ENCODE peak calls at places on chromosomes 4 and X, in six cellular contexts. Q is K562, B is H1, Z is GM12878, P is GM12891, J is HepG2. F is an unnamed sample.

GRCh38 chrX:84441143-84441542 is 61.1 kb downstream of the HDX start:
- DNase-seq in Z (no peak), J (no peak), B (no peak), P (no peak), Q (no peak), F (no peak)

GRCh38 chrX:96436105-96436504 is 248.5 kb upstream of the DIAPH2 start:
- DNase-seq in Q (no peak), P (no peak), B (no peak), Z (no peak), J (no peak), F (no peak)

GRCh38 chr4:88352062-88352461 is 26.6 kb upstream of the HERC6 start:
- DNase-seq in J (no peak), B (no peak), Z (no peak), P (no peak), Q (no peak), F (no peak)

GRCh38 chrX:22095306-22095705 is 63.2 kb downstream of the PHEX start:
- DNase-seq in J (no peak), P (no peak), Z (no peak), B (no peak), Q (no peak), F (no peak)

GRCh38 chrX:38232287-38232686 is 11.6 kb upstream of the SRPX start:
- DNase-seq in J (no peak), Z (no peak), Q (no peak), P (no peak), B (no peak), F (no peak)

GRCh38 chr4:188021548-188022249 is 26.1 kb downstream of the ZFP42 start:
- DNase-seq in Z (no peak), Q (no peak), P (no peak), J (no peak), B (no peak), F (no peak)

GRCh38 chr4:15182600-15183222 is 180.4 kb downstream of the CPEB2 start:
- DNase-seq in Q (no peak), B (no peak), P (no peak), J (no peak), Z (no peak), F (no peak)

GRCh38 chr4:41939016-41939623 is 3.9 kb downstream of the TMEM33 start:
- DNase-seq in Q (no peak), Z (no peak), P (no peak), B (no peak), J (peak), F (no peak)

GRCh38 chrX:68936608-68937007 is 107.8 kb downstream of the EFNB1 start:
- DNase-seq in J (no peak), B (no peak), P (no peak), Z (no peak), Q (no peak), F (no peak)

GRCh38 chr4:166527500-166527899 is 654.5 kb downstream of the TLL1 start:
- DNase-seq in J (no peak), P (no peak), Q (no peak), B (no peak), Z (no peak), F (no peak)

GRCh38 chr4:71648448-71648847 is 135.4 kb downstream of the GC start:
- DNase-seq in P (no peak), B (no peak), J (no peak), Z (no peak), Q (no peak), F (no peak)

GRCh38 chr4:40349561-40350198 is 14.5 kb downstream of the CHRNA9 start:
- DNase-seq in B (no peak), Q (no peak), J (no peak), P (no peak), Z (no peak), F (no peak)

GRCh38 chrX:116232833-116233232 is 62.3 kb downstream of the AGTR2 start:
- DNase-seq in P (no peak), J (no peak), B (no peak), Z (no peak), Q (no peak), F (no peak)

GRCh38 chrX:1657367-1658082 is 42.7 kb downstream of the ASMT start:
- DNase-seq in Q (no peak), P (no peak), B (no peak), J (no peak), Z (peak), F (no peak)

GRCh38 chr4:127783026-127783769 is 1.1 kb downstream of the HSPA4L start:
- DNase-seq in P (peak), J (peak), B (no peak), Q (peak), Z (no peak), F (no peak)

GRCh38 chr4:24973471-24974251 is 57.1 kb downstream of the LGI2 start:
- DNase-seq in Q (no peak), B (no peak), Z (no peak), P (no peak), J (peak), F (no peak)

GRCh38 chrX:153719701-153720100 is 4.5 kb downstream of the BCAP31 start:
- DNase-seq in B (no peak), Q (no peak), J (no peak), P (no peak), Z (no peak), F (no peak)

GRCh38 chr4:112847781-112848180 is 201.7 kb upstream of the ANK2 start:
- DNase-seq in J (no peak), B (no peak), Q (no peak), P (no peak), Z (no peak), F (no peak)

GRCh38 chr4:183330841-183331240 is 8.6 kb upstream of the CLDN24 start:
- DNase-seq in J (no peak), Z (no peak), P (no peak), Q (no peak), B (no peak), F (no peak)

GRCh38 chr4:32119907-32120306 is 1399.7 kb downstream of the PCDH7 start:
- DNase-seq in Z (no peak), J (no peak), Q (no peak), B (no peak), P (no peak), F (no peak)

GRCh38 chrX:155148724-155149537 is 67.3 kb upstream of the VBP1 start:
- DNase-seq in Z (no peak), B (no peak), J (peak), Q (peak), P (no peak), F (no peak)

GRCh38 chrX:23699636-23700194 is 32.4 kb downstream of the PRDX4 start:
- DNase-seq in J (no peak), Q (peak), Z (no peak), P (no peak), B (no peak), F (no peak)

GRCh38 chrX:77505227-77505626 is 58.0 kb downstream of the FGF16 start:
- DNase-seq in Q (no peak), B (no peak), P (no peak), Z (no peak), J (peak), F (no peak)

GRCh38 chrX:127058220-127058619 is 238.7 kb downstream of the PRR32 start:
- DNase-seq in P (no peak), J (no peak), B (no peak), Q (no peak), Z (no peak), F (no peak)

GRCh38 chrX:100410083-100410590 is at the start of gene PCDH19:
- DNase-seq in Z (no peak), J (no peak), Q (no peak), B (no peak), P (no peak), F (peak)

GRCh38 chr4:126354784-126355183 is 1040.0 kb downstream of the FAT4 start:
- DNase-seq in P (no peak), B (no peak), Q (no peak), Z (no peak), J (no peak), F (no peak)

GRCh38 chr4:63315651-63316050 is 1093.6 kb downstream of the TECRL start:
- DNase-seq in B (no peak), J (no peak), Z (no peak), Q (no peak), P (no peak), F (no peak)

GRCh38 chr4:63316633-63317032 is 1092.6 kb downstream of the TECRL start:
- DNase-seq in P (no peak), B (no peak), J (no peak), Q (no peak), Z (no peak), F (no peak)
- TF ChIP-seq POLR2AphosphoS5 in P (no peak), B (no peak), J (no peak), Q (no peak), Z (no peak), F (no peak)

GRCh38 chrX:41085105-41085882 is at the start of gene USP9X:
- DNase-seq in Z (peak), J (peak), B (peak), P (peak), Q (peak), F (peak)
- TF ChIP-seq POLR2A in Z (peak), J (peak), B (no peak), P (no peak), Q (peak), F (peak)

GRCh38 chr4:7909966-7910720 is 29.5 kb downstream of the AFAP1 start:
- DNase-seq in B (no peak), Q (no peak), P (no peak), Z (no peak), J (no peak), F (no peak)
- TF ChIP-seq TAF1 in B (no peak), Q (no peak), P (no peak), Z (no peak), J (no peak), F (no peak)

GRCh38 chr4:37885496-37885895 is 5.4 kb upstream of the TBC1D1 start:
- DNase-seq in B (no peak), P (no peak), Q (no peak), Z (no peak), J (no peak), F (no peak)
- TF ChIP-seq POLR2AphosphoS5 in B (no peak), P (no peak), Q (no peak), Z (no peak), J (no peak), F (no peak)

DNA sequence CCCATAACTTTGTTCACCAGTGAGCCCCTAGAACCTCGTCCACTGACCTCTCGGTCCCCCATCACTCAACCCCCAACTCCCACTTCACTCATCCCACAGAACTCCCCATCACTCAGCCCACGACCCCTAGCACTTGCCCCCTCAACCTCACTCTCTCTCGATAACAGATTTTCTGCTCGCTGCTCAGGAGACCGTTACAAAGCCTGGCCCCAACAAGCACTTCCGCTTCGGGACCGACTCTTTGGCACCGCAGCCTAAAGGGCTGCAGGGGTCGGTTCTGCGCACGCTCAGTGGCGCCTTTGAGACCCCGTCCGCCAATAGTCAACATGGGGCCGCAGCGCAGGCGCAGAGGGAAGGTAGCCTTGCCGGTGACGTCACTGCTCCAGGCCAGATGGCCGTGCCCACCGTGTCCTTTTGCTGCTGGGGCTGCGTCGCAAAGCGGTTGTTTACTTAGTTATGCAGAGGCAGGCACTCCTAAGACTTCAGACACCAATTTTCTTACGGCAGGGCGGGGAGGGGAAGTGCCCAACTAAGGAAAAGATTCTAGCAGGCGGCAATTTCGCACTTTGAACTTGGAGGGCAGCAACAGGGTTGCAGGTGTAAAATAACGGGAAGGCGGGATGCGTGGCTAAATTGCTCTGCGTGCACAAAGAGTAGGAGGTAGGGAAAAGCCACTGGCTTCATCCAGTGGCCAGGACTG is at the start of gene ZNF182:
- DNase-seq in Z (peak), J (peak), P (peak), B (peak), Q (peak), F (peak)
- TF ChIP-seq POLR2A in Z (peak), J (peak), P (peak), B (peak), Q (peak), F (peak)

DNA sequence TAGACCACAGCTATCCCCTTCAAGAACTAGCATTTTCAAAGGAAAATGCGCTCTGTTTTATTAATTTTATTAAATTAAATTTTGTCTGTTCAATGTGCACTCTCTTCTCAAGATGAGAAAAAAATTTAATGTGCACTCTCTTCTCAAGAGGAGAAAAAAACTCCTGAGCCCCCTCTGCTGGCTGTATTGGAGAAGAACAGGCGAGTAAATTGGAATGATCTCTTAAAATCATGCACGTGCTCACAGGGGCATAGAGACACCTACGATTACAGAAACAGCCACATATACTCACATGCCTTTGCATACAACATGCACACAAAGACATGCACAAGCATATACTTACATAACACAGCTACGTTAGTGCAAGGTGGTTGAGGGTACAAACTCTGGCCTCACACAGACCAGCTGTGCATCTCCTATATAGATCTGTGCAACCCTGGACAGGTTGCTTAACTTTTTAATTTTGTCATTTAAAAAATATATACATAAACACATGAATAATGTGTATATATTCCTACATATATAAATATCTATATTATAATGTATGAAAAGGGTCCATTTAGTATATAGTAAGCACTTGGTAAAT is 176.2 kb upstream of the CXorf66 start:
- DNase-seq in Q (peak), J (peak), P (no peak), Z (peak), B (no peak), F (no peak)
- TF ChIP-seq TAF1 in Q (no peak), J (no peak), P (no peak), Z (no peak), B (no peak), F (no peak)

DNA sequence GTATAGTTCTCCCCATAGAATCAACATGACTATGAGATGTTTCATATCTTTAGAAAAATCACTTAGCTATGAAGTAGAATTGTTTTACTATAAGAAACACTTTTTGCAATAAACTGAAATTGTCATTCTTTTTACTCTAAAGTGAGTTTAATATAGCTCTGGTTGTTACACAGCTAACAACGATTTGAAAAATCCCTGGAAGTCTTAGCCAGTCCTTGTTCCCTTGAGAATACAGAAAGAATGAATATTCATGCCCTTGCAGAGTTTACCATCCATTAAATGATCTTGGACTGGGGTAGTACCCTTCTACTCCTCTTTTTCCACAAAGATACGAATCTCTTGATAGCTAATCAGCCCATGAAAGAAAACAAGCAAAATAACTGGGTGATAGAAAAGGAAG is 141.8 kb downstream of the JADE1 start:
- DNase-seq in Z (no peak), Q (no peak), P (no peak), B (no peak), J (no peak), F (no peak)
- TF ChIP-seq POLR2AphosphoS5 in Z (no peak), Q (no peak), P (no peak), B (no peak), J (no peak), F (no peak)

DNA sequence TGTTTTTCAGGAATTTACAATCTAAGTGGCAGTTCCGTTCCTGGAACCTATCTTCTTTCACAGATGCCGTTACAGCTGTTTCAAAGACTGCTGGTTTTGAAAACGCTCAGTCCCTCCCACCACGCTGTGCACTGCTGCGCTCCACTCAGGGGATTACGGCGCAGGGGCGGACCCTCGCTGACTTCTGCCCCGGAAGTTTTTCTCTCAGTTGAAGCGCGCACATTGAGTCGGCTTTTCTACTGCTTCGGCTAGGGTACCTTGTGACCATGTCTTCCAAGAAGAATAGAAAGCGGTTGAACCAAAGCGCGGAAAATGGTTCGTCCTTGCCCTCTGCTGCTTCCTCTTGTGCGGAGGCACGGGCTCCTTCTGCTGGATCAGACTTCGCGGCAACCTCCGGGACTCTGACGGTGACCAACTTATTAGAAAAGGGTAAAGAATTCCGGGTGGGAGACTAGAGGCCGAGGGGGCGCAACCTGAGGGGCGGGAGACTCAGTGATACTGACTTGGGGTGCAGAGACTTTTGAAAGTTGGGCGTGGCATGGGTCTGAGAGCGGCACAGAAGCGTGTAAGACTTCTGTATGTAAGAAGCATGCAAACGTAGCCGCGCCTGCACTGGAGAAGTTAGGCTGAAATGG is 597 bp upstream of the NUDT6 start:
- DNase-seq in J (peak), Z (peak), Q (peak), P (peak), B (no peak), F (peak)
- TF ChIP-seq POLR2A in J (peak), Z (peak), Q (peak), P (no peak), B (no peak), F (peak)

GRCh38 chr4:6641164-6641970 is 882 bp downstream of the MRFAP1 start:
- DNase-seq in Z (no peak), B (no peak), P (no peak), J (no peak), Q (peak), F (peak)
- TF ChIP-seq TAF1 in Z (no peak), B (no peak), P (no peak), J (no peak), Q (no peak), F (no peak)